ENCODE peak calls at places on chromosomes 16 and 17, in four cellular contexts. K, F, U and R are unnamed samples.

GRCh38 chr17:43601280-43602050 is 55.3 kb upstream of the ETV4 start:
- DNase-seq in K (peak), F (no peak), U (no peak), R (peak)

GRCh38 chr16:89275837-89276720 is 58.6 kb downstream of the ZNF778 start:
- DNase-seq in K (no peak), F (no peak), U (no peak), R (no peak)

GRCh38 chr16:67183-67791 is 5.1 kb downstream of the RHBDF1 start:
- DNase-seq in K (no peak), F (no peak), U (no peak), R (no peak)

GRCh38 chr17:10631048-10631700 is 25.9 kb downstream of the MYH3 start:
- DNase-seq in K (peak), F (no peak), U (no peak), R (no peak)

GRCh38 chr16:71360378-71360777 is 1.9 kb downstream of the CALB2 start:
- DNase-seq in K (peak), F (no peak), U (peak), R (peak)

GRCh38 chr17:43169561-43170139 is 1.4 kb upstream of the NBR1 start:
- DNase-seq in K (peak), F (no peak), U (no peak), R (no peak)

GRCh38 chr17:59067340-59067739 is 39.3 kb downstream of the TRIM37 start:
- DNase-seq in K (no peak), F (no peak), U (no peak), R (no peak)

GRCh38 chr16:29663020-29663828 is at the start of gene SPN:
- DNase-seq in K (no peak), F (peak), U (no peak), R (no peak)

GRCh38 chr17:42891539-42892152 is 9.0 kb upstream of the G6PC1 start:
- DNase-seq in K (peak), F (no peak), U (no peak), R (no peak)

GRCh38 chr16:74726056-74726455 is 25.4 kb upstream of the MLKL start:
- DNase-seq in K (no peak), F (no peak), U (no peak), R (no peak)

GRCh38 chr16:35391328-35391727 is 1931.9 kb downstream of the TP53TG3F start:
- DNase-seq in K (peak), F (no peak), U (peak), R (no peak)

GRCh38 chr16:89646906-89647305 is 10.6 kb downstream of the CHMP1A start:
- DNase-seq in K (no peak), F (no peak), U (peak), R (no peak)

GRCh38 chr17:68509151-68510057 is 2.8 kb upstream of the PRKAR1A start:
- DNase-seq in K (no peak), F (peak), U (no peak), R (no peak)

GRCh38 chr16:16141141-16141540 is 82.2 kb downstream of the ABCC6 start:
- DNase-seq in K (no peak), F (no peak), U (no peak), R (no peak)

GRCh38 chr17:29807520-29808361 is 122.3 kb downstream of the SSH2 start:
- DNase-seq in K (peak), F (peak), U (peak), R (peak)

GRCh38 chr17:36993227-36993626 is 44.5 kb downstream of the AATF start:
- DNase-seq in K (no peak), F (no peak), U (no peak), R (no peak)

GRCh38 chr17:45775576-45776011 is 8.5 kb upstream of the CRHR1 start:
- DNase-seq in K (no peak), F (no peak), U (peak), R (no peak)

GRCh38 chr16:84759061-84759460 is 59.3 kb downstream of the USP10 start:
- DNase-seq in K (peak), F (no peak), U (no peak), R (peak)

GRCh38 chr16:57752581-57753447 is 17.2 kb downstream of the KATNB1 start:
- DNase-seq in K (no peak), F (no peak), U (no peak), R (no peak)

GRCh38 chr16:30985401-30986128 is 558 bp downstream of the HSD3B7 start:
- DNase-seq in K (no peak), F (no peak), U (peak), R (no peak)

GRCh38 chr17:57197672-57198071 is 58.7 kb upstream of the MSI2 start:
- DNase-seq in K (no peak), F (no peak), U (no peak), R (no peak)

GRCh38 chr16:49311823-49312222 is 30.2 kb upstream of the CBLN1 start:
- DNase-seq in K (no peak), F (no peak), U (no peak), R (no peak)

GRCh38 chr17:81676906-81677305 is 6.7 kb downstream of the ARL16 start:
- DNase-seq in K (no peak), F (no peak), U (no peak), R (no peak)

GRCh38 chr16:84692451-84692850 is 7.3 kb upstream of the USP10 start:
- DNase-seq in K (no peak), F (no peak), U (no peak), R (peak)

GRCh38 chr16:77943770-77944169 is 78.6 kb upstream of the CLEC3A start:
- DNase-seq in K (no peak), F (no peak), U (no peak), R (no peak)

GRCh38 chr16:888901-889570 is 81.7 kb downstream of the LMF1 start:
- DNase-seq in K (no peak), F (no peak), U (no peak), R (no peak)

GRCh38 chr16:19884021-19884485 is 595 bp downstream of the GPRC5B start:
- DNase-seq in K (no peak), F (no peak), U (no peak), R (no peak)

GRCh38 chr17:15447928-15448579 is 19.4 kb downstream of the CDRT4 start:
- DNase-seq in K (no peak), F (no peak), U (no peak), R (no peak)

GRCh38 chr17:3687949-3688614 is 7.9 kb downstream of the P2RX5 start:
- DNase-seq in K (no peak), F (no peak), U (no peak), R (no peak)

GRCh38 chr17:27379863-27380533 is 76.2 kb upstream of the KSR1 start:
- DNase-seq in K (peak), F (no peak), U (peak), R (peak)

GRCh38 chr17:82017612-82018151 is 5.0 kb downstream of the CENPX start:
- DNase-seq in K (no peak), F (no peak), U (no peak), R (no peak)

GRCh38 chr17:16467886-16468285 is 24.1 kb downstream of the LRRC75A start:
- DNase-seq in K (no peak), F (no peak), U (no peak), R (no peak)

GRCh38 chr17:74152591-74153455 is 50.7 kb upstream of the RPL38 start:
- DNase-seq in K (no peak), F (no peak), U (no peak), R (no peak)

GRCh38 chr16:59635674-59636073 is 901.6 kb upstream of the GOT2 start:
- DNase-seq in K (peak), F (no peak), U (peak), R (peak)

GRCh38 chr16:59633996-59634579 is 900.0 kb upstream of the GOT2 start:
- DNase-seq in K (peak), F (no peak), U (peak), R (peak)

GRCh38 chr16:59634951-59635350 is 900.8 kb upstream of the GOT2 start:
- DNase-seq in K (peak), F (no peak), U (no peak), R (peak)

GRCh38 chr16:59632266-59632855 is 898.2 kb upstream of the GOT2 start:
- DNase-seq in K (peak), F (no peak), U (peak), R (peak)
- H3K27ac ChIP-seq in K (peak), F (no peak), U (no peak), R (peak)

GRCh38 chr17:32463304-32463703 is 19.0 kb downstream of the PSMD11 start:
- DNase-seq in K (no peak), F (no peak), U (no peak), R (no peak)

GRCh38 chr17:32471652-32472051 is 15.1 kb upstream of the CDK5R1 start:
- DNase-seq in K (no peak), F (no peak), U (no peak), R (no peak)

GRCh38 chr17:32461853-32462617 is 17.7 kb downstream of the PSMD11 start:
- DNase-seq in K (peak), F (peak), U (peak), R (peak)

DNA sequence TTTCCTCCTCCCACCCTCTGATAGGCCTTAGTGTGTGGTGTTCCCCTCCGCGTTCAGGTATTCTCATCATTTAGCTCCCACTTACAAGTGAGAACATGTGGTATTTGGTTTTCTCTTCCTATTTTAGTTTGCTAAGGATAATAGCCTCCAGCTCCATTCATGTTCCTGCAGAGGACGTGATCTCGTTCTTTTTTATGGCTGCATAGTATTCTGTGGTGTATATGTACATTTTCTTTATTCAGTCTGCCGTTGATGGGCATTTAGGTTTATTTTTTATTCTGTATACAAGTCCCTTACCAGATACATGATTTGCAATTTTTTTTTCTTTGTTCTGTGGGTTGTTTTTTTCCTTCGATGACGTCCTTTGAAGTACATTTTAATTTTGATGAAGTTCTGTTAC is 18.8 kb upstream of the CDK5R1 start:
- DNase-seq in K (no peak), F (no peak), U (no peak), R (no peak)
- H3K27ac ChIP-seq in K (no peak), F (no peak), U (no peak), R (no peak)

GRCh38 chr17:8960325-8961144 is 5.0 kb downstream of the PIK3R5 start:
- DNase-seq in K (no peak), F (no peak), U (no peak), R (no peak)

GRCh38 chr17:8963665-8964258 is 1.7 kb downstream of the PIK3R5 start:
- DNase-seq in K (no peak), F (no peak), U (no peak), R (no peak)

GRCh38 chr17:8961861-8962260 is 3.6 kb downstream of the PIK3R5 start:
- DNase-seq in K (no peak), F (no peak), U (no peak), R (no peak)

GRCh38 chr17:8964801-8965393 is 610 bp downstream of the PIK3R5 start:
- DNase-seq in K (no peak), F (no peak), U (no peak), R (no peak)

DNA sequence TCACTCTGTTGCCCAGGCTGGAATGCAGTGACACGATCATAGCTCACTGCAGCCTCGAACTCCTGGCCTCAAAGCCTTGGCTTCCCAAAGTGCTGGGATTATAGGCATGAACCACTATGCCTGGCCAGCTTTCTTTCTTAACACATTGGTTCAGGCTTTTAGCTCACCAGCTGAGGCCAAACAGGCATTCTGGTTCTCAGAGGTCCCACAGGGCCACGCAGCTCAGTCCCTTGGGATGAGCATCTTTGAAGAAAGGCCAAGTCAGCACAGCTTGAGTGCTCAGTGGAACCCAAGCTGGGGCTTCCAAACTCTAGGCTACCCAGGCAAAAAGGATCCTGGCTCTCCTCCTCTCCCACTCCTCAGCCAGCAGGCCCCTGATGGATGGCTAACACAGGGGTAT is 2.5 kb downstream of the PIK3R5 start:
- DNase-seq in K (no peak), F (no peak), U (no peak), R (no peak)
- H3K27ac ChIP-seq in K (no peak), F (peak), U (no peak), R (no peak)

DNA sequence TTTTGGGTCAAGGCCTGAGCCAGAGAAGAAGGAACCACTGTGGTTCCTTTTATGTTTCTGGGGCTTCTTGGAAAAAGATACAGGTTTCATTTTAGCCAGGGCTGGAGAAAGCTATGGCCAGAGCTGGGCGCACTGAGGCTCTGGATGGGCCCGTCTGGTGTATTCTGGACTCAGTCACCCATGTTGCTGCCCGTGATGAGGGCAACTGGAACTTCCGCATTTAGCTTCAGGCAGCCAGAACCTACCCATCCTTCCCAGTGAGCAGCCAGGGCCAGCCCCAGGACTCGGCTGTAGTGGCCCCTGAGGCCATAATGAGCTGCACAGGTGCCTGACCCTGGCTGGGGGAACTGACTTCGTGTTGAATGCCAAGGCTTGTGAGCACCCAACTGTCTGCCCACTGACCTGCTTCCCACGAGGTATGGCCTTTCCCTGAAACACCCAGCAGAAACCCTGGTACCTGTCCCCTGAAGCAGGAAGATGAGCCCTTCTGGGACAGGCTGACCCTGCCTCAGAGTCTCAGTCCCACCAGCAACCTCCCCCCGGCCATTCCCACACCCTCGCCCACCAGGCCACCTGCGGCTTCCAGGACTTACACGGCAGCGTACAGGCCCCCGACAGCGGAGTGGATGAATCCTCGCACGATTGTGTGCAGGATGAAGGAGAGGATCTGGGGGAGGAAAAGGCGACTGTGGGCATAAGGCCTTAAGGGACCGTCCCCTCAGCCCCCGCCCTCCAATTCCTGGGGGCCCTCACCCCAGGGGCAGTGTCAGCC is 15.3 kb upstream of the PITPNA start:
- DNase-seq in K (no peak), F (no peak), U (no peak), R (no peak)
- H3K27ac ChIP-seq in K (peak), F (no peak), U (peak), R (peak)

GRCh38 chr17:50660042-50660886 is 25.6 kb downstream of the ABCC3 start:
- DNase-seq in K (peak), F (no peak), U (no peak), R (no peak)
- H3K27ac ChIP-seq in K (peak), F (no peak), U (peak), R (no peak)

GRCh38 chr17:38891441-38891840 is 21.6 kb downstream of the LASP1 start:
- DNase-seq in K (no peak), F (no peak), U (no peak), R (no peak)
- H3K27ac ChIP-seq in K (no peak), F (peak), U (no peak), R (no peak)

GRCh38 chr16:54576776-54577175 is 290.2 kb upstream of the IRX3 start:
- DNase-seq in K (no peak), F (no peak), U (no peak), R (no peak)
- H3K27ac ChIP-seq in K (no peak), F (no peak), U (no peak), R (no peak)

GRCh38 chr17:78658281-78658785 is 81.1 kb upstream of the DNAH17 start:
- DNase-seq in K (peak), F (no peak), U (no peak), R (peak)

GRCh38 chr17:78654230-78654824 is 77.1 kb upstream of the DNAH17 start:
- DNase-seq in K (no peak), F (no peak), U (no peak), R (no peak)

GRCh38 chr17:78653382-78653781 is 76.2 kb upstream of the DNAH17 start:
- DNase-seq in K (peak), F (no peak), U (peak), R (peak)

GRCh38 chr17:78652913-78653312 is 75.7 kb upstream of the DNAH17 start:
- DNase-seq in K (no peak), F (no peak), U (no peak), R (no peak)

DNA sequence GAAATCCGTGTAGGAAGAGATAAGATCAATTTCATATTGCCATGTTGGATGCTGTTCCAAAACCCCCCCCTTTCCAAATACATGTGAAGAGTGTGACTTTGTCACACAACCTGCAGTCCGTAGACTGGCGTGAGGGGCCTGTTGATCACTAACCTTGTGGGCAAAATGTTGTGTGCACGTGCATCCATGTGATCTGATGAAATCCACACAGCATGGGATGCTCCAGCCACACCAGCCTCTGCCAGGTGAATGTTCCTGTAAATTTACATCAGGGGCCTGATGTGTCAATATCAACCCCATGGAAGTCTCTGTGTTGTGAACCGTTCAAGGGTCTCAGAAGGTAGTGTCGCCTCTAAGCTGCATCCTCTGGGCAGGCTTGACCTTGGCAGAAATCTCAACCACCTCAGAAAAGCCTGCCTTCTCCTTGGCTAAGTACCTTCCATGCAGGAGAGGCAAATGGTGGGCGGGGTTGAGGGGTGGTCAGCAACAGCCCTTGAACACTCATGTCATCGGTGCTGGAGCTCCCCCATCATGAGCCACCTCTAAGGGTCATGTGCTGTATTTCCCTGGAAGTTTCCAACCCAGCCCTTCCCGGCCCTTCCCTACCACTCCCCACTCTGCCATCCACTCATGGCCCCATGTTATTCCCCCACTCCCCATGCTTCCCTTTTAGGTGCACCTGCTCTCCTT is 78.2 kb upstream of the DNAH17 start:
- DNase-seq in K (no peak), F (no peak), U (no peak), R (no peak)
- H3K27ac ChIP-seq in K (no peak), F (no peak), U (no peak), R (no peak)

DNA sequence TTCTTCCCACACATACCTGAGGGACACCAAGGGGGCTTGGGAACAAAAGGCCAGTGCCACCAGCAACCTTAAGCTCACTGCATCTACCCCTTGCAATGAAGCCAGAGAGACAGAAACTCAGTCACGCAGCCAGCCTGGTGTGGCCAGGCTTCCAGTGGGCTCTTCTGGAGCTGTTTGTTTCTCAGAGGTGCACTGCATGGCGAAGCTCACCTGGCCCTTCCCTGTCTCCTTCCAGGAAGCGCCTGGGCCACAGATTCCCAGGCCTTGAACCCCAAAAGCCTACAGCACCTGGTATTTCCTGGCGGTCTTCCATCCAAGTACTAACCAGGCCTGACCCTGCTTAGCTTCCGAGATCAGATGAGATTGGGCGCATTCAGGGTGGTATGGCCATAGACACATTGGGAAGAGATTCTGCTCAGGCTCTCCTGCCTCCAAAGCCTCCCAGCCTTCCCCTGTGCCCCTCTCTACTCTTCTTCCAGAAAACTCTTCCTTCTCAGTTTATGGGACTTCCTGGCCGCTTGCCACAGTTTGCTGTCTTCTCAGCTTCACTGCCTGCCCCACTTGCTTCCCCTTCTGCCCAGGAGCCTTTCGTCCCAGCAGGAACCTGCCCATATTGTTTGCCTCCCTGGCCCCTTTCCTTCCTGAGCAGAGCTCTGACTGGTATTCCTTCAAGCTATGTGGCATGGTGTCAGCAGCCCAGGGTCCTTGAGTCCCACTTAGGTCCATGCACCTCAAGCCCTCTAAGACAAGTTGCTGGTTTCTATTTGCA is 1.6 kb downstream of the CISD3 start:
- DNase-seq in K (no peak), F (no peak), U (no peak), R (no peak)
- H3K27ac ChIP-seq in K (no peak), F (no peak), U (no peak), R (no peak)